ENCODE peak calls at places on chromosome 3, in seven cellular contexts. A, J, P, R, G, T and C are unnamed samples.

GRCh38 chr3:37466660-37467359 is 292.4 kb upstream of the LRRFIP2 start:
- DNase-seq in P (no peak), A (no peak), R (no peak), T (no peak), G (no peak), J (no peak), C (no peak)

GRCh38 chr3:49998326-49998725 is 58.4 kb downstream of the RBM6 start:
- DNase-seq in A (peak), R (no peak), P (no peak), J (no peak), G (peak), T (no peak), C (peak)

GRCh38 chr3:124584552-124585391 is 145.5 kb upstream of the UMPS start:
- DNase-seq in G (no peak), A (peak), J (peak), P (peak), R (peak), T (peak), C (peak)

GRCh38 chr3:11273945-11274344 is 1.7 kb downstream of the ATG7 start:
- DNase-seq in J (no peak), R (no peak), P (no peak), G (no peak), A (no peak), T (no peak), C (no peak)

GRCh38 chr3:165202995-165203394 is 6.8 kb upstream of the SLITRK3 start:
- DNase-seq in R (no peak), T (no peak), A (no peak), J (no peak), P (no peak), G (no peak), C (no peak)

GRCh38 chr3:10387881-10388621 is 67.1 kb upstream of the SEC13 start:
- DNase-seq in G (no peak), P (no peak), A (peak), R (no peak), T (peak), J (no peak), C (peak)

GRCh38 chr3:50674349-50675178 is at the start of gene DOCK3:
- DNase-seq in A (peak), J (peak), T (peak), P (peak), R (peak), G (peak), C (peak)

GRCh38 chr3:16290007-16290826 is 25.2 kb downstream of the OXNAD1 start:
- DNase-seq in P (peak), A (peak), G (peak), R (peak), T (peak), J (peak), C (peak)

GRCh38 chr3:66431494-66431893 is 69.3 kb downstream of the LRIG1 start:
- DNase-seq in P (no peak), J (no peak), T (no peak), A (peak), G (peak), R (no peak), C (peak)